ENCODE peak calls at places on chromosome 6, in five cellular contexts. R, U, M, B and K are unnamed samples.

GRCh38 chr6:39240155-39240757 is 11.0 kb upstream of the KCNK5 start:
- DNase-seq in U (no peak), M (no peak), R (no peak), B (no peak), K (no peak)

GRCh38 chr6:46626228-46626909 is 26.2 kb downstream of the CYP39A1 start:
- DNase-seq in M (peak), U (no peak), R (no peak), B (peak), K (peak)

GRCh38 chr6:33696538-33697518 is 14.7 kb downstream of the UQCC2 start:
- DNase-seq in R (no peak), M (peak), U (peak), B (no peak), K (no peak)

GRCh38 chr6:144736763-144737162 is 451.6 kb downstream of the UTRN start:
- DNase-seq in U (no peak), B (no peak), R (no peak), M (no peak), K (no peak)

GRCh38 chr6:15089569-15090144 is 156.2 kb upstream of the JARID2 start:
- DNase-seq in U (no peak), B (no peak), M (no peak), R (peak), K (no peak)

GRCh38 chr6:156437084-156437879 is 339.9 kb upstream of the ARID1B start:
- DNase-seq in U (no peak), M (no peak), B (no peak), R (no peak), K (no peak)

GRCh38 chr6:100160913-100161312 is 166.9 kb upstream of the MCHR2 start:
- DNase-seq in U (no peak), R (no peak), B (no peak), M (no peak), K (no peak)

GRCh38 chr6:96066376-96066775 is 50.6 kb downstream of the FUT9 start:
- DNase-seq in M (no peak), B (no peak), R (no peak), U (no peak), K (no peak)

GRCh38 chr6:100283288-100283687 is 181.4 kb downstream of the SIM1 start:
- DNase-seq in B (no peak), U (no peak), R (no peak), M (no peak), K (no peak)

GRCh38 chr6:98947411-98948292 is at the start of gene FBXL4:
- DNase-seq in U (peak), M (peak), B (no peak), R (peak), K (peak)

GRCh38 chr6:72784581-72784980 is 162.7 kb downstream of the KCNQ5 start:
- DNase-seq in M (no peak), U (no peak), R (no peak), B (no peak), K (no peak)

GRCh38 chr6:40714143-40714542 is 127.0 kb upstream of the LRFN2 start:
- DNase-seq in B (no peak), R (no peak), M (no peak), U (no peak), K (no peak)

GRCh38 chr6:3664641-3665041 is 86.9 kb downstream of the PXDC1 start:
- DNase-seq in R (peak), B (no peak), M (peak), U (no peak), K (no peak)

GRCh38 chr6:42217165-42217522 is 517 bp downstream of the MRPS10 start:
- DNase-seq in U (no peak), R (no peak), B (no peak), M (no peak), K (no peak)

GRCh38 chr6:4858194-4859028 is 82.2 kb downstream of the CDYL start:
- DNase-seq in B (no peak), U (no peak), R (no peak), M (no peak), K (no peak)

GRCh38 chr6:146542881-146543210 is 787 bp upstream of the RAB32 start:
- DNase-seq in U (no peak), B (no peak), R (no peak), M (no peak), K (no peak)

GRCh38 chr6:88629838-88630462 is 333.5 kb downstream of the RNGTT start:
- DNase-seq in U (no peak), M (no peak), R (no peak), B (no peak), K (peak)

GRCh38 chr6:122066200-122066599 is 333.3 kb upstream of the HSF2 start:
- DNase-seq in R (no peak), M (no peak), U (no peak), B (no peak), K (no peak)

GRCh38 chr6:101344885-101345284 is 48.6 kb upstream of the GRIK2 start:
- DNase-seq in M (no peak), B (no peak), U (no peak), R (no peak), K (no peak)

GRCh38 chr6:15400572-15401004 is 154.7 kb downstream of the JARID2 start:
- DNase-seq in B (no peak), R (peak), M (peak), U (peak), K (no peak)